ENCODE peak calls at places on chromosome 6, in nine cellular contexts. S is H54; C is ELR; Z is NCI-H2171; N is HepG2; K is nephron progenitor cell; W is NCI-H1436; X is cerebellar cortex; I is stimulated activated effector memory CD8-positive, alpha-beta T cell treated with anti-CD3 and anti-CD28 coated beads, Interleukin-12 subunit alpha, Interleukin-12 subunit beta, amount 100 ng/mL, for 72 hours. G is an unnamed sample.

GRCh38 chr6:6811151-6812002 is 222.9 kb downstream of the LY86 start:
- DNase-seq in N (peak), S (peak), K (no peak), I (no peak), X (no peak), C (peak), W (peak), Z (peak), G (peak)

GRCh38 chr6:87237804-87238203 is 82.4 kb downstream of the ZNF292 start:
- DNase-seq in X (no peak), I (no peak), Z (no peak), W (no peak), S (peak), C (peak), N (peak), K (no peak), G (no peak)

GRCh38 chr6:158854214-158855101 is 35.3 kb upstream of the EZR start:
- DNase-seq in K (no peak), N (peak), I (no peak), W (no peak), Z (no peak), C (peak), X (no peak), S (no peak), G (no peak)

GRCh38 chr6:158011478-158011920 is 29.8 kb downstream of the SYNJ2 start:
- DNase-seq in K (no peak), W (no peak), S (no peak), X (no peak), I (no peak), C (peak), N (peak), Z (no peak), G (no peak)

GRCh38 chr6:45647341-45648138 is 269.8 kb upstream of the SUPT3H start:
- DNase-seq in I (no peak), Z (no peak), N (no peak), W (no peak), S (peak), C (peak), K (no peak), X (no peak), G (no peak)

GRCh38 chr6:110874880-110875547 is 429 bp downstream of the AMD1 start:
- DNase-seq in N (no peak), W (no peak), K (peak), C (peak), X (peak), S (no peak), Z (peak), I (peak), G (peak)

GRCh38 chr6:91506509-91506908 is 919.6 kb upstream of the MAP3K7 start:
- DNase-seq in C (no peak), W (no peak), K (no peak), S (no peak), N (peak), I (no peak), Z (no peak), X (no peak), G (no peak)

GRCh38 chr6:88952065-88952704 is 11.2 kb downstream of the RNGTT start:
- DNase-seq in X (no peak), K (no peak), N (peak), I (no peak), W (no peak), S (no peak), Z (no peak), C (peak), G (no peak)

GRCh38 chr6:106110167-106110826 is 24.2 kb downstream of the PRDM1 start:
- DNase-seq in Z (no peak), X (no peak), I (no peak), W (no peak), N (no peak), S (no peak), C (no peak), K (no peak), G (no peak)

GRCh38 chr6:139597781-139598368 is 223.4 kb upstream of the CITED2 start:
- DNase-seq in W (no peak), Z (no peak), I (no peak), X (peak), K (no peak), C (peak), N (peak), S (no peak), G (no peak)

GRCh38 chr6:40171343-40171742 is 237.1 kb upstream of the MOCS1 start:
- DNase-seq in W (no peak), S (no peak), K (no peak), N (no peak), X (no peak), I (no peak), Z (no peak), C (no peak), G (no peak)

GRCh38 chr6:9292975-9293374 is 857.6 kb upstream of the SLC35B3 start:
- DNase-seq in W (no peak), I (no peak), S (peak), Z (no peak), X (no peak), K (no peak), C (no peak), N (no peak), G (no peak)

GRCh38 chr6:158762787-158763439 is 56.3 kb downstream of the EZR start:
- DNase-seq in N (no peak), Z (no peak), K (no peak), X (no peak), S (no peak), I (no peak), W (no peak), C (no peak), G (no peak)

GRCh38 chr6:146788115-146788514 is 189.3 kb downstream of the ADGB start:
- DNase-seq in C (no peak), W (no peak), N (no peak), Z (no peak), I (no peak), S (no peak), X (no peak), K (no peak), G (no peak)

G was measured in retina.